ENCODE peak calls at places on chromosomes 4 and X, in nine cellular contexts. One of them, this sample, is unnamed.

GRCh38 chr4:5821665-5822358 is 71.1 kb downstream of the CRMP1 start:
- DNase-seq in IMR-90: no peak
- DNase-seq in PC-3: no peak
- DNase-seq in SK-N-SH: peak; percentile 68
- DNase-seq in heart left ventricle: no peak
- DNase-seq in foreskin fibroblast: no peak
- DNase-seq in MM.1S: no peak
- DNase-seq in left ventricle myocardium inferior: no peak
- DNase-seq in gastrocnemius medialis: no peak
- DNase-seq in this sample: no peak

GRCh38 chrX:45758738-45759397 is 558.2 kb upstream of the DIPK2B start:
- DNase-seq in IMR-90: peak; percentile 49
- DNase-seq in PC-3: peak; percentile 61
- DNase-seq in MM.1S: peak; percentile 74
- DNase-seq in foreskin fibroblast: peak; percentile 66
- DNase-seq in heart left ventricle: no peak
- DNase-seq in SK-N-SH: no peak
- DNase-seq in left ventricle myocardium inferior: no peak
- DNase-seq in gastrocnemius medialis: no peak
- DNase-seq in this sample: no peak

GRCh38 chr4:112210777-112211176 is 20.8 kb upstream of the AP1AR start:
- DNase-seq in IMR-90: no peak
- DNase-seq in MM.1S: no peak
- DNase-seq in foreskin fibroblast: peak; percentile 51
- DNase-seq in heart left ventricle: no peak
- DNase-seq in SK-N-SH: no peak
- DNase-seq in gastrocnemius medialis: no peak
- DNase-seq in left ventricle myocardium inferior: no peak
- DNase-seq in PC-3: no peak
- DNase-seq in this sample: no peak

GRCh38 chrX:389021-389441 is 2.3 kb upstream of the PPP2R3B start:
- DNase-seq in SK-N-SH: no peak
- DNase-seq in heart left ventricle: no peak
- DNase-seq in foreskin fibroblast: no peak
- DNase-seq in IMR-90: no peak
- DNase-seq in left ventricle myocardium inferior: no peak
- DNase-seq in gastrocnemius medialis: no peak
- DNase-seq in MM.1S: no peak
- DNase-seq in PC-3: no peak
- DNase-seq in this sample: no peak

GRCh38 chrX:38232287-38232686 is 11.6 kb upstream of the SRPX start:
- DNase-seq in foreskin fibroblast: peak; percentile 69
- DNase-seq in gastrocnemius medialis: no peak
- DNase-seq in PC-3: peak; percentile 23
- DNase-seq in SK-N-SH: no peak
- DNase-seq in left ventricle myocardium inferior: no peak
- DNase-seq in heart left ventricle: no peak
- DNase-seq in MM.1S: no peak
- DNase-seq in IMR-90: peak; percentile 68
- DNase-seq in this sample: no peak

GRCh38 chr4:81471361-81472248 is at the start of gene RASGEF1B:
- DNase-seq in PC-3: peak; percentile 74
- DNase-seq in gastrocnemius medialis: peak; percentile 71
- DNase-seq in MM.1S: peak; percentile 94
- DNase-seq in IMR-90: peak; percentile 62
- DNase-seq in left ventricle myocardium inferior: peak; percentile 90
- DNase-seq in heart left ventricle: peak; percentile 95
- DNase-seq in foreskin fibroblast: peak; percentile 88
- DNase-seq in SK-N-SH: peak; percentile 79
- DNase-seq in this sample: peak; percentile 91

GRCh38 chrX:2427147-2427546 is 73.6 kb downstream of the DHRSX start:
- DNase-seq in foreskin fibroblast: peak; percentile 63
- DNase-seq in MM.1S: no peak
- DNase-seq in left ventricle myocardium inferior: no peak
- DNase-seq in PC-3: no peak
- DNase-seq in SK-N-SH: no peak
- DNase-seq in gastrocnemius medialis: no peak
- DNase-seq in IMR-90: no peak
- DNase-seq in heart left ventricle: no peak
- DNase-seq in this sample: no peak

GRCh38 chr4:105633241-105633640 is 75.2 kb downstream of the INTS12 start:
- DNase-seq in heart left ventricle: no peak
- DNase-seq in IMR-90: no peak
- DNase-seq in PC-3: peak; percentile 92
- DNase-seq in MM.1S: no peak
- DNase-seq in left ventricle myocardium inferior: no peak
- DNase-seq in gastrocnemius medialis: no peak
- DNase-seq in foreskin fibroblast: no peak
- DNase-seq in SK-N-SH: no peak
- DNase-seq in this sample: no peak

GRCh38 chr4:30619679-30620078 is 100.5 kb upstream of the PCDH7 start:
- DNase-seq in heart left ventricle: no peak
- DNase-seq in left ventricle myocardium inferior: no peak
- DNase-seq in gastrocnemius medialis: no peak
- DNase-seq in IMR-90: no peak
- DNase-seq in MM.1S: no peak
- DNase-seq in PC-3: no peak
- DNase-seq in foreskin fibroblast: no peak
- DNase-seq in SK-N-SH: no peak
- DNase-seq in this sample: no peak

GRCh38 chr4:78951862-78952472 is 12.7 kb upstream of the PAQR3 start:
- DNase-seq in gastrocnemius medialis: peak; percentile 13
- DNase-seq in left ventricle myocardium inferior: no peak
- DNase-seq in foreskin fibroblast: peak; percentile 70
- DNase-seq in SK-N-SH: peak; percentile 30
- DNase-seq in IMR-90: peak; percentile 45
- DNase-seq in heart left ventricle: no peak
- DNase-seq in PC-3: peak; percentile 61
- DNase-seq in MM.1S: peak; percentile 51
- DNase-seq in this sample: peak; percentile 62

GRCh38 chr4:1249148-1249730 is 309 bp upstream of the CTBP1 start:
- DNase-seq in SK-N-SH: peak; percentile 95
- DNase-seq in PC-3: peak; percentile 78
- DNase-seq in foreskin fibroblast: peak; percentile 97
- DNase-seq in MM.1S: peak; percentile 91
- DNase-seq in gastrocnemius medialis: peak; percentile 74
- DNase-seq in heart left ventricle: peak; percentile 93
- DNase-seq in left ventricle myocardium inferior: peak; percentile 89
- DNase-seq in IMR-90: peak; percentile 86
- DNase-seq in this sample: peak; percentile 93

GRCh38 chr4:144174401-144175067 is 34.0 kb upstream of the GYPA start:
- DNase-seq in PC-3: peak; percentile 81
- DNase-seq in SK-N-SH: peak; percentile 22
- DNase-seq in foreskin fibroblast: peak; percentile 77
- DNase-seq in MM.1S: peak; percentile 70
- DNase-seq in gastrocnemius medialis: no peak
- DNase-seq in left ventricle myocardium inferior: no peak
- DNase-seq in IMR-90: peak; percentile 59
- DNase-seq in heart left ventricle: no peak
- DNase-seq in this sample: peak; percentile 54

GRCh38 chr4:173534439-173534838 is 4.4 kb upstream of the HAND2 start:
- DNase-seq in foreskin fibroblast: no peak
- DNase-seq in heart left ventricle: no peak
- DNase-seq in gastrocnemius medialis: no peak
- DNase-seq in IMR-90: no peak
- DNase-seq in MM.1S: no peak
- DNase-seq in SK-N-SH: peak; percentile 59
- DNase-seq in left ventricle myocardium inferior: no peak
- DNase-seq in PC-3: no peak
- DNase-seq in this sample: no peak

GRCh38 chr4:173537628-173538147 is 7.7 kb upstream of the HAND2 start:
- DNase-seq in heart left ventricle: no peak
- DNase-seq in MM.1S: no peak
- DNase-seq in left ventricle myocardium inferior: no peak
- DNase-seq in gastrocnemius medialis: no peak
- DNase-seq in IMR-90: no peak
- DNase-seq in foreskin fibroblast: no peak
- DNase-seq in SK-N-SH: no peak
- DNase-seq in PC-3: no peak
- DNase-seq in this sample: no peak

GRCh38 chr4:173536808-173537429 is 6.9 kb upstream of the HAND2 start:
- DNase-seq in SK-N-SH: peak; percentile 72
- DNase-seq in heart left ventricle: no peak
- DNase-seq in foreskin fibroblast: no peak
- DNase-seq in IMR-90: no peak
- DNase-seq in left ventricle myocardium inferior: no peak
- DNase-seq in PC-3: peak; percentile 31
- DNase-seq in MM.1S: peak; percentile 33
- DNase-seq in gastrocnemius medialis: no peak
- DNase-seq in this sample: no peak

GRCh38 chr4:173535165-173535737 is 5.2 kb upstream of the HAND2 start:
- DNase-seq in PC-3: no peak
- DNase-seq in gastrocnemius medialis: no peak
- DNase-seq in SK-N-SH: no peak
- DNase-seq in left ventricle myocardium inferior: no peak
- DNase-seq in foreskin fibroblast: no peak
- DNase-seq in MM.1S: no peak
- DNase-seq in heart left ventricle: no peak
- DNase-seq in IMR-90: no peak
- DNase-seq in this sample: no peak

DNA sequence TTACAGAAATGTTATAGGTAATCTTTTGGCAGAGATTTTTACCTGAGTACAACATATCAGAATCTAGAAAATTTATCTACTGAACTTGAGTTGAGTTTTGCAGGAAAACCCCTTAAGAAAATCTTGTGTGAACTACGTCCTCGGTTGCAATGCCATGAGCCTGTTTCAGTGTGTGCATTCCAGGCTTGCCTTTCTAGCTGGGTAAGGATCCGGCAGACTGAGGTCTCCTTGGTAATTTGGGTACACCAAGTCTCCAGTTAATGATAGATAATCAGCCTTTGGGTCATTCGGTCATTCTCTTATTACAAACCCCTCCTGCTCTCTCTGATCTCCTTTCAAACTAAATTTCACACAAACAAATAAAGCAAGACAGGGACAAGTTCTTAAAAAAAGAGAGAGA is 5.9 kb upstream of the HAND2 start:
- DNase-seq in IMR-90: no peak
- DNase-seq in foreskin fibroblast: no peak
- DNase-seq in heart left ventricle: no peak
- DNase-seq in PC-3: no peak
- DNase-seq in MM.1S: no peak
- DNase-seq in left ventricle myocardium inferior: no peak
- DNase-seq in SK-N-SH: no peak
- DNase-seq in gastrocnemius medialis: no peak
- DNase-seq in this sample: no peak
- H3K4me3 ChIP-seq in IMR-90: no peak overlapping the region
- H3K4me3 ChIP-seq in foreskin fibroblast: no peak overlapping the region
- H3K4me3 ChIP-seq in heart left ventricle: no peak overlapping the region
- H3K4me3 ChIP-seq in PC-3: no peak overlapping the region
- H3K4me3 ChIP-seq in MM.1S: no peak overlapping the region
- H3K4me3 ChIP-seq in left ventricle myocardium inferior: peak overlapping the region; percentile 84
- H3K4me3 ChIP-seq in SK-N-SH: peak overlapping the region; percentile 83
- H3K4me3 ChIP-seq in gastrocnemius medialis: no peak overlapping the region
- H3K4me3 ChIP-seq in this sample: no peak overlapping the region

DNA sequence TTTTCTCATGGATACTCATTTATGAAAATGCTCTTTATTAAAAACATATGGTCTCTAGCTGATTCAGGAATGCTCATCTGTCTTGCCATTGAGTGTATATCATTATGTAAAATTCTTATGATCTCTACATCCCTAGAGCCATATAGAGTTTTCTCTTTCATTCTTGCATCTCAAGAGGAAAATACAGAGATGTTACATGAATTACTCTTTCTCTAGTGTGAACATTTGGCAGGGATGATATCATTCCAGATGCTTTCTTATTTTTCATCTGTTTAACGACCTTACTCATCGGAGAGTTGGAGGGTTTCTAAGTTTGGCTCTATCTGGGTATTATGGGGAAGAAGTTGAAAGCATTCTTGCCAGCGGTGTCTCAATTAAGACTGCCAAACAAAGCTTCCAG is 202.9 kb upstream of the SLC7A11 start:
- DNase-seq in MM.1S: no peak
- DNase-seq in foreskin fibroblast: peak; percentile 78
- DNase-seq in left ventricle myocardium inferior: no peak
- DNase-seq in SK-N-SH: no peak
- DNase-seq in heart left ventricle: no peak
- DNase-seq in IMR-90: peak; percentile 12
- DNase-seq in PC-3: no peak
- DNase-seq in gastrocnemius medialis: no peak
- DNase-seq in this sample: no peak
- H3K4me3 ChIP-seq in MM.1S: no peak overlapping the region
- H3K4me3 ChIP-seq in foreskin fibroblast: no peak overlapping the region
- H3K4me3 ChIP-seq in left ventricle myocardium inferior: no peak overlapping the region
- H3K4me3 ChIP-seq in SK-N-SH: no peak overlapping the region
- H3K4me3 ChIP-seq in heart left ventricle: no peak overlapping the region
- H3K4me3 ChIP-seq in IMR-90: no peak overlapping the region
- H3K4me3 ChIP-seq in PC-3: no peak overlapping the region
- H3K4me3 ChIP-seq in gastrocnemius medialis: no peak overlapping the region
- H3K4me3 ChIP-seq in this sample: no peak overlapping the region

DNA sequence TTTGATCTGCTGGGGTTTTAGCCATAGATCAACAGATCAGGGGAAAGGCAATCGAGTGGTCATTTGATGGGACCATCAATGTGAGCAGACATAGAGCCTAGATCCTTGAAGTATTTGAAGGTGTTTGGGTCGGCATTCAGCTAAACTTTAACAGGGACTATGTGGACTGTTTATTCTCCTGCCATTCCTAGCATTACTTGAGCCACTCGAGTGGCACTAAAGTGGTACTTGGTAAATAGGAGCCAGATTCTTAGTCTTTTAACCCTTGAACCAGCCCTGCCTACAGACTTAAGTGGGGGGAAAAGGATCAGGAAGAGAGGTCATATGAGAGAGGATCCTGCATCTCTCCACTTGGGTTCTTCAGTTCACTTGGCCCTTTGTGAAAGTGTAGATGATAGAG is 3.8 kb downstream of the MSN start:
- DNase-seq in left ventricle myocardium inferior: no peak
- DNase-seq in MM.1S: no peak
- DNase-seq in IMR-90: no peak
- DNase-seq in gastrocnemius medialis: no peak
- DNase-seq in PC-3: no peak
- DNase-seq in foreskin fibroblast: no peak
- DNase-seq in heart left ventricle: no peak
- DNase-seq in SK-N-SH: no peak
- DNase-seq in this sample: no peak
- H3K4me3 ChIP-seq in left ventricle myocardium inferior: peak overlapping the region; percentile 37
- H3K4me3 ChIP-seq in MM.1S: peak overlapping the region; percentile 7
- H3K4me3 ChIP-seq in IMR-90: peak overlapping the region; percentile 11
- H3K4me3 ChIP-seq in gastrocnemius medialis: no peak overlapping the region
- H3K4me3 ChIP-seq in PC-3: peak overlapping the region; percentile 39
- H3K4me3 ChIP-seq in foreskin fibroblast: peak overlapping the region; percentile 20
- H3K4me3 ChIP-seq in heart left ventricle: peak overlapping the region; percentile 78
- H3K4me3 ChIP-seq in SK-N-SH: peak overlapping the region; percentile 33
- H3K4me3 ChIP-seq in this sample: peak overlapping the region; percentile 34

DNA sequence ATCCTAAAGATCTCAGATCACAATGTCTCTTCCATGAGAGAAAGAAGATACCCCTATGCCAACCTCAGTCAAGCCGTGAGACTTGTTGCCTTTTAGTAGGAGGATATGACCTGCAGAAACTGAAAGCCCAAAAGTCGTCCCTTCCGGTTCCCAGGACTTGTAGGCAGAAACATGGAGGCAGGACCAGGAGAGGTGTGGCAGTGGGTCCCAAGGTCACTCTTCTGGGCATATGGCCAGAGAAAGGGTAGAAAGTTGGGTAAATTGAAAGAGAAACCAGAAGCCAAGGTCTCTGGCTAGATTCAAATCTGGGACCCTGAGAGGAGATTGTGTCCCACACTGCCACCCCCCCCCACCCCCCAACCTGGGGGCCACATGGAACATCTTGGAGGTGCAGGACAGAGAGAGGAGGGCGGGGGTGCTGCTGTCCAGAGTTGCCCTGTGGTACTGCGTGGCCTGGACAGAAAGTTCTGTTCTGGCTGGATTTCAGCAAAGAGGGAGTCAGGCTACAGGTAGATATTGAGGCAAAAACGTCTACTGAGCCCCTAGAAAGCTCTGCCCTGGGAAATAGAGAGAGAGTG is 55.4 kb downstream of the DDX3X start:
- DNase-seq in MM.1S: no peak
- DNase-seq in PC-3: no peak
- DNase-seq in foreskin fibroblast: no peak
- DNase-seq in gastrocnemius medialis: no peak
- DNase-seq in heart left ventricle: no peak
- DNase-seq in IMR-90: no peak
- DNase-seq in SK-N-SH: no peak
- DNase-seq in left ventricle myocardium inferior: no peak
- DNase-seq in this sample: no peak
- H3K4me3 ChIP-seq in MM.1S: no peak overlapping the region
- H3K4me3 ChIP-seq in PC-3: no peak overlapping the region
- H3K4me3 ChIP-seq in foreskin fibroblast: no peak overlapping the region
- H3K4me3 ChIP-seq in gastrocnemius medialis: no peak overlapping the region
- H3K4me3 ChIP-seq in heart left ventricle: no peak overlapping the region
- H3K4me3 ChIP-seq in IMR-90: no peak overlapping the region
- H3K4me3 ChIP-seq in SK-N-SH: no peak overlapping the region
- H3K4me3 ChIP-seq in left ventricle myocardium inferior: no peak overlapping the region
- H3K4me3 ChIP-seq in this sample: no peak overlapping the region